ENCODE peak calls at places on chromosomes 1 and 21, in five cellular contexts. One of them, this sample, is unnamed.

GRCh38 chr1:76433528-76433927 is 359.0 kb downstream of the ST6GALNAC3 start:
- DNase-seq in prostate gland: no peak
- DNase-seq in uterus: no peak
- DNase-seq in adrenal gland: no peak
- DNase-seq in body of pancreas: no peak
- DNase-seq in this sample: no peak

GRCh38 chr21:31801551-31802234 is 69.8 kb upstream of the SCAF4 start:
- DNase-seq in uterus: no peak
- DNase-seq in prostate gland: no peak
- DNase-seq in adrenal gland: no peak
- DNase-seq in body of pancreas: no peak
- DNase-seq in this sample: no peak

GRCh38 chr21:23951251-23951650 is 1656.0 kb downstream of the MRPL39 start:
- DNase-seq in adrenal gland: no peak
- DNase-seq in prostate gland: no peak
- DNase-seq in uterus: no peak
- DNase-seq in body of pancreas: no peak
- DNase-seq in this sample: no peak

GRCh38 chr21:17921579-17922530 is 102.7 kb upstream of the C21orf91 start:
- DNase-seq in adrenal gland: no peak
- DNase-seq in prostate gland: peak
- DNase-seq in body of pancreas: peak
- DNase-seq in uterus: peak
- DNase-seq in this sample: no peak

GRCh38 chr1:91759076-91759475 is 126.9 kb downstream of the TGFBR3 start:
- DNase-seq in adrenal gland: no peak
- DNase-seq in prostate gland: no peak
- DNase-seq in body of pancreas: no peak
- DNase-seq in uterus: no peak
- DNase-seq in this sample: no peak

GRCh38 chr1:228008391-228009115 is 1.8 kb downstream of the WNT3A start:
- DNase-seq in prostate gland: no peak
- DNase-seq in uterus: peak
- DNase-seq in adrenal gland: no peak
- DNase-seq in body of pancreas: no peak
- DNase-seq in this sample: no peak

GRCh38 chr1:216913966-216914365 is 190.7 kb upstream of the ESRRG start:
- DNase-seq in prostate gland: no peak
- DNase-seq in adrenal gland: no peak
- DNase-seq in uterus: no peak
- DNase-seq in body of pancreas: no peak
- DNase-seq in this sample: no peak

GRCh38 chr1:113949007-113949406 is 19.9 kb downstream of the HIPK1 start:
- DNase-seq in adrenal gland: no peak
- DNase-seq in prostate gland: no peak
- DNase-seq in uterus: peak
- DNase-seq in body of pancreas: peak
- DNase-seq in this sample: no peak

GRCh38 chr1:203173566-203173965 is 2.1 kb downstream of the MYBPH start:
- DNase-seq in prostate gland: no peak
- DNase-seq in adrenal gland: no peak
- DNase-seq in body of pancreas: no peak
- DNase-seq in uterus: no peak
- DNase-seq in this sample: no peak

GRCh38 chr21:31888936-31889371 is 16.1 kb downstream of the HUNK start:
- DNase-seq in adrenal gland: no peak
- DNase-seq in body of pancreas: peak
- DNase-seq in uterus: no peak
- DNase-seq in prostate gland: peak
- DNase-seq in this sample: no peak

GRCh38 chr1:80445021-80445420 is 1355.7 kb upstream of the ADGRL2 start:
- DNase-seq in body of pancreas: no peak
- DNase-seq in uterus: no peak
- DNase-seq in prostate gland: no peak
- DNase-seq in adrenal gland: no peak
- DNase-seq in this sample: no peak

GRCh38 chr1:110542730-110543129 is 23.8 kb upstream of the KCNA10 start:
- DNase-seq in uterus: no peak
- DNase-seq in body of pancreas: no peak
- DNase-seq in prostate gland: no peak
- DNase-seq in adrenal gland: no peak
- DNase-seq in this sample: no peak

GRCh38 chr21:16179732-16180131 is 449.9 kb downstream of the USP25 start:
- DNase-seq in adrenal gland: no peak
- DNase-seq in body of pancreas: no peak
- DNase-seq in prostate gland: no peak
- DNase-seq in uterus: no peak
- DNase-seq in this sample: no peak

GRCh38 chr1:116711061-116711582 is 43.1 kb upstream of the CD2 start:
- DNase-seq in body of pancreas: no peak
- DNase-seq in adrenal gland: no peak
- DNase-seq in prostate gland: no peak
- DNase-seq in uterus: no peak
- DNase-seq in this sample: no peak

GRCh38 chr21:38815060-38815405 is 9.3 kb downstream of the ETS2 start:
- DNase-seq in uterus: no peak
- DNase-seq in prostate gland: no peak
- DNase-seq in adrenal gland: no peak
- DNase-seq in body of pancreas: no peak
- DNase-seq in this sample: no peak

GRCh38 chr21:44027607-44028286 is 15.6 kb downstream of the TRAPPC10 start:
- DNase-seq in prostate gland: no peak
- DNase-seq in adrenal gland: no peak
- DNase-seq in uterus: no peak
- DNase-seq in body of pancreas: no peak
- DNase-seq in this sample: no peak

GRCh38 chr1:164706596-164706995 is 147.6 kb downstream of the PBX1 start:
- DNase-seq in body of pancreas: no peak
- DNase-seq in uterus: no peak
- DNase-seq in prostate gland: no peak
- DNase-seq in adrenal gland: no peak
- DNase-seq in this sample: no peak

GRCh38 chr1:87644033-87644432 is 315.4 kb downstream of the LMO4 start:
- DNase-seq in uterus: no peak
- DNase-seq in prostate gland: no peak
- DNase-seq in body of pancreas: no peak
- DNase-seq in adrenal gland: no peak
- DNase-seq in this sample: no peak

GRCh38 chr21:45590246-45590725 is 48.0 kb upstream of the SLC19A1 start:
- DNase-seq in body of pancreas: peak
- DNase-seq in uterus: peak
- DNase-seq in prostate gland: peak
- DNase-seq in adrenal gland: peak
- DNase-seq in this sample: peak

GRCh38 chr1:210587547-210587946 is 258.8 kb downstream of the HHAT start:
- DNase-seq in prostate gland: no peak
- DNase-seq in uterus: no peak
- DNase-seq in body of pancreas: no peak
- DNase-seq in adrenal gland: no peak
- DNase-seq in this sample: no peak

GRCh38 chr1:165239873-165240272 is 116.6 kb downstream of the LMX1A start:
- DNase-seq in adrenal gland: no peak
- DNase-seq in prostate gland: no peak
- DNase-seq in uterus: no peak
- DNase-seq in body of pancreas: no peak
- DNase-seq in this sample: no peak

GRCh38 chr1:21499283-21499945 is 9.8 kb upstream of the ALPL start:
- DNase-seq in adrenal gland: peak
- DNase-seq in uterus: no peak
- DNase-seq in body of pancreas: no peak
- DNase-seq in prostate gland: no peak
- DNase-seq in this sample: no peak

GRCh38 chr1:17768651-17769241 is 13.6 kb downstream of the ACTL8 start:
- DNase-seq in prostate gland: no peak
- DNase-seq in body of pancreas: peak
- DNase-seq in uterus: peak
- DNase-seq in adrenal gland: no peak
- DNase-seq in this sample: peak

DNA sequence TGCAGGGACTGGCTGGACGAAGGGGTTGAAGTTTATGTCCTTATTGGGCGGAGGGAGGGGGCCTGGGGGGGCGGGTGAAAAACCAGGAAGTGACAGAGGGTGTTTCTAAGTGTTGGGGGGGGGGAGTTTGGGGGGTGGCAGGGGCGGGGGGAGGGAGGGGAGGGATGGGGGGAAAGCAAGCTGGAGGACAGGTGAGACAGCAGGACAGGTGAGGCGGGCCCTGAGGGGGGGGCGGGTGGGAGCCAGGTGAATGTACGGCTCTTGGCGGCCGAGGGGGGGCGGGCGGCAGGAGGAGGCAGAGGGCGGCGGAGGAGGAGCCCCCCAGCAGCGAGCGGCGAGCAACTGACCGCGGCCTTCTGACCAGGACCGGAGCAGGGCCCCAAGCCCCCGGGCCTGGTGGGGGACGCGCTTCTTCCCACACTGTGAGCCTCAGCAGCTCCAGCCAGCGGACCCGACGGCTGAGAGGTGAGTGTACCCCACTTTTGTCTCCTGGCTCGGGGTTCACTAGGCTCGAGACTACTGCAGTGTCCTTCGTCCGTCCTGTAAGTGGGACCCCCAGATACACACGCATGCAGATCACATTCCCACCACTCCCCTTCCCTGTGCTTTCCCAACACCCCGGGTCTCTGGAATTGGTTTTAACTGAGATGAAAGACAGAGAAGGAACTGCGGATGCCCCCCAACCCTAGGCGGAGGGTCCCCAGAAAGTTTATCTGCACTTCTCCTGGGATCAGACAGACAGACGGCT is at the start of gene ZBTB7B:
- DNase-seq in adrenal gland: peak
- DNase-seq in body of pancreas: peak
- DNase-seq in prostate gland: peak
- DNase-seq in uterus: peak
- DNase-seq in this sample: peak
- TF ChIP-seq POLR2A in adrenal gland: no peak
- TF ChIP-seq POLR2A in body of pancreas: peak
- TF ChIP-seq POLR2A in prostate gland: peak
- TF ChIP-seq POLR2A in uterus: no peak
- TF ChIP-seq POLR2A in this sample: peak

DNA sequence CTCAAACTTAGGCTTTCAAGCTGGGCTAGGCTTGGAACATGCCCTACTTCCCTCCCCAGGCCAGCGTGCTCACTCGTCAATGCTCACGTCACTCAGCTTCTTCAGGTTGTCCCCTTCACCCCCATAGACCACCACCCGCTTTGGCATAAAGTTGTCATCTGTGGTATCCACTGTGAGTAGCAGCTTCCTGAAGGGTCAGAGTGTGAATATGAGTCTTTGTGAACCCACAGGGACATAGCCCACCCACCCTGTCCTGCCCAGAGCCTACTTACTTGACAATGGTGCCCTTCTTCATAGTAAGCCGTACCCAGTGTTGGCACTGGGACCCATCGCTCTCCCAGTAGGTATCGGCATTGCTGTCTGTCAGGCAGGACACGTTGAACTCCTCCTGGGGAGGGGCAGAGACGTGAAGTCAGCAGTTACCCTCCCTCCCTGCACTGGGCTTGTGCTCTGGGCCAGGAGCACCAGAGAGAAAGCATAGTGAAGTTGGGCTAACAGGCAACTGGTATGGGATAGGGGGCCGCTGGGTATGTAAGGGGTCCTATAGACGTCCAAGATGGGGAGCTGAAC is 1.7 kb downstream of the HECTD3 start:
- DNase-seq in adrenal gland: no peak
- DNase-seq in prostate gland: no peak
- DNase-seq in body of pancreas: no peak
- DNase-seq in uterus: no peak
- DNase-seq in this sample: no peak
- H3K27ac ChIP-seq in adrenal gland: no peak
- H3K27ac ChIP-seq in prostate gland: no peak
- H3K27ac ChIP-seq in body of pancreas: no peak
- H3K27ac ChIP-seq in uterus: peak
- H3K27ac ChIP-seq in this sample: no peak

DNA sequence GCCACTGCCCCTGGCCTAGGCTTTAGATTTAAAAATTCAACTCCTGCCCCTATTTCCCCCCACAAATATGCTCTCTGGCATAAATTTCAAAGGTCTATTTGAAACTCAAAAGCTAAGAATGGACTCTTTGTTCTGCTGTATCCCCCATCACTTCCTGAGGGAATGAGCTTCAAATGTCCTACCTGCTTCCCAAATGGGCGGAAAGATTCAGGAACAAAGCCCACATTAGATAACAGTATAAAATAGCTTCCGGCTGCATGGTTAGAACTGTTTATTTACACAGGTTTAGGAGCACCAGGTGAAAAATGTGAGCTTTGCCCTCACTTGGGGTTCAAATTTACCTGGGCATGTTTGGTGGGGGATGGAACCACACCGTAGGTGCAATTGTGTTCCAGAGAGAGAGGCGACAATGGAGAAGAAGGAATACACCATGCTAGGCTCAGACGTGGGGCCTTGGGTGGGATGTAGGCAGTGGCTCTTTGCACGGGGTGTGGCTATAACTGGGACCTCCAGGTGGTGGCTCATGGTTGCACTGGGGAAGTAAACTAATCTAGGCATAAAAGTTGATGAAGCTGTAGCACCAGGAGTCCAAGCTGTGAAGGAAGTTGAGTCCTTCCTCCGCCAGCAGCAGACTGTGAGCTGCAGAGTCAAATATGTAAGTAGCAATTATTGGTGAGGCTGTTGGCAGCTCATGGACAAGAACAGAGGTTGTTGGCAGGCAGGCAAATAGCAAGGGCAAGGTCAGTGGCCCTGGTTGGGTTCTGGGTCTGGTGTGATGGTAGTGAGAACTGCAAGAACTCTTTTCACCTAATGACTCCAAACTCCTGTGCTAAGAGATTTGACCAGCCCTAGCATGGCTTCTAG is 41.5 kb upstream of the SRSF10 start:
- DNase-seq in prostate gland: no peak
- DNase-seq in adrenal gland: peak
- DNase-seq in uterus: no peak
- DNase-seq in body of pancreas: peak
- DNase-seq in this sample: peak
- TF ChIP-seq POLR2A in prostate gland: no peak
- TF ChIP-seq POLR2A in adrenal gland: no peak
- TF ChIP-seq POLR2A in uterus: no peak
- TF ChIP-seq POLR2A in body of pancreas: no peak
- TF ChIP-seq POLR2A in this sample: no peak

GRCh38 chr1:51948491-51948915 is 42.0 kb downstream of the RAB3B start:
- DNase-seq in body of pancreas: no peak
- DNase-seq in prostate gland: peak
- DNase-seq in adrenal gland: no peak
- DNase-seq in uterus: no peak
- DNase-seq in this sample: no peak

GRCh38 chr1:51952638-51953037 is 37.9 kb downstream of the RAB3B start:
- DNase-seq in uterus: no peak
- DNase-seq in adrenal gland: no peak
- DNase-seq in prostate gland: no peak
- DNase-seq in body of pancreas: no peak
- DNase-seq in this sample: no peak

GRCh38 chr1:51953079-51953478 is 37.4 kb downstream of the RAB3B start:
- DNase-seq in uterus: no peak
- DNase-seq in body of pancreas: no peak
- DNase-seq in prostate gland: no peak
- DNase-seq in adrenal gland: no peak
- DNase-seq in this sample: no peak

GRCh38 chr1:51949014-51949702 is 41.3 kb downstream of the RAB3B start:
- DNase-seq in body of pancreas: no peak
- DNase-seq in prostate gland: no peak
- DNase-seq in uterus: no peak
- DNase-seq in adrenal gland: no peak
- DNase-seq in this sample: no peak

GRCh38 chr1:51950701-51951100 is 39.8 kb downstream of the RAB3B start:
- DNase-seq in adrenal gland: no peak
- DNase-seq in uterus: no peak
- DNase-seq in prostate gland: no peak
- DNase-seq in body of pancreas: no peak
- DNase-seq in this sample: no peak
- H3K27ac ChIP-seq in adrenal gland: no peak
- H3K27ac ChIP-seq in uterus: no peak
- H3K27ac ChIP-seq in prostate gland: peak
- H3K27ac ChIP-seq in body of pancreas: no peak
- H3K27ac ChIP-seq in this sample: no peak